ENCODE peak calls at places on chromosomes 4 and X, in five cellular contexts. B is ovary; J is GM23338; E is naive thymus-derived CD4-positive, alpha-beta T cell; T is GM23248. Q is an unnamed sample.

GRCh38 chr4:34009951-34010350 is 2234.4 kb downstream of the ARAP2 start:
- DNase-seq in B (no peak), J (no peak), E (no peak), T (no peak), Q (no peak)

GRCh38 chr4:167101035-167101434 is 133.3 kb downstream of the SPOCK3 start:
- DNase-seq in B (no peak), J (no peak), E (no peak), T (no peak), Q (no peak)

GRCh38 chr4:74415602-74416300 is 29.2 kb upstream of the AREG start:
- DNase-seq in B (no peak), J (no peak), E (no peak), T (no peak), Q (no peak)

GRCh38 chrX:38768079-38768478 is 33.2 kb upstream of the MID1IP1 start:
- DNase-seq in B (no peak), J (no peak), E (peak; percentile 32), T (peak; percentile 51), Q (no peak)

GRCh38 chr4:152485726-152486276 is 50.1 kb downstream of the FBXW7 start:
- DNase-seq in B (no peak), J (no peak), E (peak; percentile 39), T (peak; percentile 71), Q (peak; percentile 74)

GRCh38 chr4:44038811-44039210 is 409.8 kb downstream of the KCTD8 start:
- DNase-seq in B (no peak), J (no peak), E (no peak), T (no peak), Q (no peak)

GRCh38 chr4:6090936-6091335 is 72.7 kb upstream of the C4orf50 start:
- DNase-seq in B (no peak), J (no peak), E (no peak), T (no peak), Q (no peak)

GRCh38 chrX:79270401-79270800 is 96.7 kb downstream of the ITM2A start:
- DNase-seq in B (no peak), J (peak; percentile 46), E (peak; percentile 75), T (no peak), Q (peak; percentile 70)

GRCh38 chrX:108001218-108001814 is 19.1 kb upstream of the TEX13B start:
- DNase-seq in B (no peak), J (peak; percentile 68), E (peak; percentile 63), T (peak; percentile 38), Q (peak; percentile 58)

GRCh38 chr4:3879681-3880594 is 113.8 kb downstream of the ADRA2C start:
- DNase-seq in B (no peak), J (peak; percentile 57), E (no peak), T (peak; percentile 49), Q (peak; percentile 20)

DNA sequence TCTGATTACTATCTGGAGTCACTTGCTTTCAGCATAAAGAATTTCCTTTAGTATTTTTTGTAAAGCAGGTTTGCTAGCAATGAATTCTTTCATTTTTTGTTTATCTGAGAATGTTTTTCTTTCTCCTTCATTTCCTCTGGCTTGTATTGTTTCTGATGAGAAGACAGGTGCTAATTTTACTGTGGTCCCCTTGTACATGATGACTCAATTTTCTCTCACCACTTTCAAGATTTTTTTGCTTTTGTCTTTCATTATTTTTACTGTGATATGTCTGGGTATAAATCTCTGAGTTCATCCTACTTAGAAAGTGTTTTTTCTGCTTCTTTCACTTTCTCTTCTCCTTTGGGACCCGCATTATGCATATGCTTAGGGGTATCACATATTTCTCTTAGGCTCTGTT is 62.6 kb downstream of the PKD2 start:
- DNase-seq in B (no peak), J (no peak), E (no peak), T (no peak), Q (no peak)
- H3K36me3 ChIP-seq in B (peaks cover 3% of the 10 kb centered on the region), J (peaks cover 68% of the 10 kb centered on the region), E (peaks cover 29% of the 10 kb centered on the region), T (peaks cover 73% of the 10 kb centered on the region), Q (peaks cover 7% of the 10 kb centered on the region)

GRCh38 chr4:40201898-40202297 is 5.1 kb downstream of the RHOH start:
- DNase-seq in B (no peak), J (no peak), E (no peak), T (no peak), Q (no peak)

GRCh38 chr4:40200881-40201797 is 4.3 kb downstream of the RHOH start:
- DNase-seq in B (no peak), J (no peak), E (peak; percentile 48), T (no peak), Q (no peak)

GRCh38 chr4:40204507-40205258 is 7.9 kb downstream of the RHOH start:
- DNase-seq in B (no peak), J (no peak), E (no peak), T (no peak), Q (no peak)

GRCh38 chr4:40199999-40200880 is 3.4 kb downstream of the RHOH start:
- DNase-seq in B (no peak), J (no peak), E (peak; percentile 61), T (no peak), Q (peak; percentile 87)

GRCh38 chr4:40202474-40202873 is 5.6 kb downstream of the RHOH start:
- DNase-seq in B (no peak), J (no peak), E (no peak), T (no peak), Q (no peak)
- H3K4me3 ChIP-seq in B (no peak overlapping the region), J (no peak overlapping the region), E (peak overlapping the region; percentile 96), T (no peak overlapping the region), Q (peak overlapping the region; percentile 84)

DNA sequence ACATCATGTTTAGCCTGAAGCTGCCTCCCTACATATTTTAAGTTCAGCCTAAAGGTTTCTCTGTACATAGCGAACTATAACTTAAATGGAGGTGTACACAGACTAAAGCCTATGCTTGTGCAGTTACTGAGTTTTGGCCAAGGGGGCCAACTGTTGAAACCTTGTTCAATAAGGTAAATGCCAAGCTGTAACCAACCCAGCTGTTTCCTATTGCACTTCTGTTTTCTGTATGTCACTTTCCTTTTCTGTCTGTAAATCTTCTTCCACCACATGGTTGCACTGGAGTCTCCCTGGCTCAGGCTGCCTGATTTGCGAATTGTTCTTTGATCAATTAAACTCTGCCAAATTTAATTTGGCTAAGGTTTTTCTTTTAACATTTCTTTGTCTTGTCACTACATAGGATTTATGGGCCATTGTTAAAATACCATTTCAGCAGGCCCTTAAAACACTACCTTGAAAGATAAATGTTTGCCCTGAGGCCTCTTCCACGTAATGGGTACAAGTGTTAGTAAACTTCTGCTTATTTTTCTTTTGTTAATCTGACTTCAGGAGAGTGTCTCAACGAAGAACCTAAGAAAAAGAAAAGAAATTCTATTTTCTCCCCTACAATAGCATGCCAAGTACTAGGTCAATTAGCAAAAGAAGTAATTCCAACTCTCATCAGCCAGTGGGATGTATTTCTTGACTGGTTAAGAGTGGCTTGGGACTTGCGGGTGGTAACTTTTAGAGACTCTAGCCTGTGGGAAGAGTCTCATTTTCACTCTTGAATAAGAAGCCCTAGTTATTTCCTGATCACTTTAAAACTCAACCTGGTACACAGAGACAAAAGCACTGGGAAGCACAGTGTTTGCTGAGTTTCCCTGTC is 45.7 kb upstream of the PRSS12 start:
- DNase-seq in B (no peak), J (no peak), E (no peak), T (no peak), Q (no peak)
- H3K4me1 ChIP-seq in B (peaks cover 2% of the 10 kb centered on the region), J (peaks cover 50% of the 10 kb centered on the region), E (no peaks in the 10 kb centered on the region), T (peaks cover 7% of the 10 kb centered on the region), Q (no peaks in the 10 kb centered on the region)

GRCh38 chrX:9683350-9683749 is 82.3 kb downstream of the GPR143 start:
- DNase-seq in B (no peak), J (no peak), E (no peak), T (no peak), Q (no peak)
- H3K36me3 ChIP-seq in B (no peaks in the 10 kb centered on the region), J (no peaks in the 10 kb centered on the region), E (peaks cover 28% of the 10 kb centered on the region), T (no peaks in the 10 kb centered on the region), Q (no peaks in the 10 kb centered on the region)

GRCh38 chr4:186887211-186887785 is 163.6 kb upstream of the FAT1 start:
- DNase-seq in B (no peak), J (peak; percentile 26), E (no peak), T (no peak), Q (no peak)
- H3K4me3 ChIP-seq in B (no peak overlapping the region), J (no peak overlapping the region), E (no peak overlapping the region), T (no peak overlapping the region), Q (no peak overlapping the region)

Q was measured in CD4-positive, alpha-beta memory T cell.